ENCODE peak calls at places on chromosomes 13 and 19, in nine cellular contexts. I is fibroblast of pulmonary artery; S is T-helper 17 cell; P is left kidney; X is breast epithelium; U is H9; Q is activated naive CD4-positive, alpha-beta T cell treated with anti-CD3 and anti-CD28 coated beads, Interleukin-2, amount 10 ng/mL, durations not matched to agents 7 days and 5 days; L is HTR-8/SVneo; O is foreskin melanocyte. T is an unnamed sample.

GRCh38 chr13:99339736-99340392 is 32.7 kb upstream of the GPR183 start:
- DNase-seq in I (peak), S (no peak), P (no peak), X (peak), U (no peak), Q (no peak), L (no peak), O (no peak), T (no peak)

GRCh38 chr13:106835477-106835876 is 267.5 kb upstream of the ARGLU1 start:
- DNase-seq in I (no peak), S (no peak), P (no peak), X (no peak), U (no peak), Q (no peak), L (no peak), O (peak), T (no peak)

GRCh38 chr19:57280913-57281425 is 684 bp downstream of the ZNF460 start:
- DNase-seq in I (no peak), S (no peak), P (no peak), X (no peak), U (no peak), Q (peak), L (no peak), O (no peak), T (no peak)

GRCh38 chr13:39038569-39038898 is 278 bp downstream of the NHLRC3 start:
- DNase-seq in I (no peak), S (no peak), P (no peak), X (no peak), U (no peak), Q (peak), L (peak), O (no peak), T (peak)

GRCh38 chr13:108877300-108877699 is 247.9 kb downstream of the MYO16 start:
- DNase-seq in I (no peak), S (no peak), P (no peak), X (no peak), U (no peak), Q (no peak), L (peak), O (no peak), T (no peak)

GRCh38 chr19:46271488-46272197 is 25.2 kb upstream of the HIF3A start:
- DNase-seq in I (peak), S (no peak), P (no peak), X (no peak), U (no peak), Q (no peak), L (peak), O (no peak), T (no peak)

GRCh38 chr13:68872338-68872737 is 1235.3 kb upstream of the ATXN8OS start:
- DNase-seq in I (no peak), S (no peak), P (no peak), X (no peak), U (no peak), Q (no peak), L (no peak), O (no peak), T (no peak)

GRCh38 chr13:83546476-83546875 is 335.8 kb downstream of the SLITRK1 start:
- DNase-seq in I (peak), S (no peak), P (no peak), X (no peak), U (no peak), Q (no peak), L (no peak), O (no peak), T (no peak)

GRCh38 chr13:75231235-75231634 is 250.7 kb downstream of the TBC1D4 start:
- DNase-seq in I (no peak), S (no peak), P (no peak), X (no peak), U (no peak), Q (no peak), L (no peak), O (no peak), T (no peak)

GRCh38 chr19:49981603-49982593 is 20.9 kb upstream of the SIGLEC11 start:
- DNase-seq in I (no peak), S (no peak), P (no peak), X (no peak), U (no peak), Q (no peak), L (no peak), O (no peak), T (no peak)

GRCh38 chr13:90447735-90448103 is 899.8 kb upstream of the MIR17HG start:
- DNase-seq in I (peak), S (no peak), P (no peak), X (no peak), U (no peak), Q (no peak), L (peak), O (no peak), T (no peak)

GRCh38 chr19:44677019-44677809 is 5.9 kb downstream of the CEACAM19 start:
- DNase-seq in I (peak), S (no peak), P (peak), X (no peak), U (peak), Q (no peak), L (no peak), O (peak), T (no peak)

T was measured in upper lobe of left lung.